ENCODE peak calls at places on chromosomes 11 and 22, in four cellular contexts. One of them, this sample, is unnamed.

GRCh38 chr22:42604403-42604802 is 10.3 kb downstream of the POLDIP3 start:
- DNase-seq in IMR-90: peak
- DNase-seq in neuronal stem cell: no peak
- DNase-seq in mesenchymal stem cell: no peak
- DNase-seq in this sample: no peak

GRCh38 chr22:50114221-50114981 is 24.6 kb downstream of the MOV10L1 start:
- DNase-seq in IMR-90: peak
- DNase-seq in neuronal stem cell: no peak
- DNase-seq in mesenchymal stem cell: peak
- DNase-seq in this sample: no peak

GRCh38 chr11:7592706-7593105 is 78.9 kb downstream of the PPFIBP2 start:
- DNase-seq in IMR-90: peak
- DNase-seq in neuronal stem cell: no peak
- DNase-seq in mesenchymal stem cell: peak
- DNase-seq in this sample: no peak

GRCh38 chr22:28793976-28794584 is 6.3 kb downstream of the XBP1 start:
- DNase-seq in IMR-90: no peak
- DNase-seq in neuronal stem cell: no peak
- DNase-seq in mesenchymal stem cell: no peak
- DNase-seq in this sample: peak

GRCh38 chr11:7605544-7605943 is 67.8 kb downstream of the CYB5R2 start:
- DNase-seq in IMR-90: peak
- DNase-seq in neuronal stem cell: no peak
- DNase-seq in mesenchymal stem cell: no peak
- DNase-seq in this sample: peak

GRCh38 chr22:40553014-40553579 is 83.4 kb downstream of the MRTFA start:
- DNase-seq in IMR-90: no peak
- DNase-seq in neuronal stem cell: no peak
- DNase-seq in mesenchymal stem cell: no peak
- DNase-seq in this sample: no peak

GRCh38 chr11:71987521-71987920 is 11.2 kb upstream of the IL18BP start:
- DNase-seq in IMR-90: no peak
- DNase-seq in neuronal stem cell: no peak
- DNase-seq in mesenchymal stem cell: no peak
- DNase-seq in this sample: peak

GRCh38 chr11:985435-985834 is 51.1 kb downstream of the MUC6 start:
- DNase-seq in IMR-90: no peak
- DNase-seq in neuronal stem cell: no peak
- DNase-seq in mesenchymal stem cell: no peak
- DNase-seq in this sample: no peak

GRCh38 chr22:24727218-24727851 is 47.2 kb downstream of the PIWIL3 start:
- DNase-seq in IMR-90: peak
- DNase-seq in neuronal stem cell: no peak
- DNase-seq in mesenchymal stem cell: peak
- DNase-seq in this sample: no peak

DNA sequence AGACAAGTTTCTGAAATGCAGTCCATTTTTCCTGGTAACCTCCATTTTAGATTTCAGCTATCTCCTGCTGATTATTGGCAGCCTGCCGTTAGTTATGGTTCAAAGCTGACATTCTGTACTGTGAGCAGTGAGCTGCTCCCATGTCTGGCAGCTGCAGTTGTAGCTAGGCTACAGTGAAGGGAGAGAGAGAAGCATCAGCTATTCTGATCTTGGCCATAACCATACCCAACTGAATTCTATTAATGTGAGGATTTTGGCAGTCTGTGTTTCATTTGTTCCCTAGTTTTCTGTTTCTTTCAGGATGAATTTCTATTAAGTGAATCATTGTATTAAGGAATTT is 33.4 kb downstream of the SIK2 start:
- DNase-seq in IMR-90: peak
- DNase-seq in neuronal stem cell: no peak
- DNase-seq in mesenchymal stem cell: no peak
- DNase-seq in this sample: no peak
- H3K4ac ChIP-seq in IMR-90: peak
- H3K4ac ChIP-seq in neuronal stem cell: no peak
- H3K4ac ChIP-seq in mesenchymal stem cell: no peak
- H3K4ac ChIP-seq in this sample: no peak

GRCh38 chr11:73114835-73115220 is 27.3 kb downstream of the FCHSD2 start:
- DNase-seq in IMR-90: no peak
- DNase-seq in neuronal stem cell: no peak
- DNase-seq in mesenchymal stem cell: no peak
- DNase-seq in this sample: peak
- H4K91ac ChIP-seq in IMR-90: no peak
- H4K91ac ChIP-seq in neuronal stem cell: no peak
- H4K91ac ChIP-seq in mesenchymal stem cell: no peak
- H4K91ac ChIP-seq in this sample: no peak

DNA sequence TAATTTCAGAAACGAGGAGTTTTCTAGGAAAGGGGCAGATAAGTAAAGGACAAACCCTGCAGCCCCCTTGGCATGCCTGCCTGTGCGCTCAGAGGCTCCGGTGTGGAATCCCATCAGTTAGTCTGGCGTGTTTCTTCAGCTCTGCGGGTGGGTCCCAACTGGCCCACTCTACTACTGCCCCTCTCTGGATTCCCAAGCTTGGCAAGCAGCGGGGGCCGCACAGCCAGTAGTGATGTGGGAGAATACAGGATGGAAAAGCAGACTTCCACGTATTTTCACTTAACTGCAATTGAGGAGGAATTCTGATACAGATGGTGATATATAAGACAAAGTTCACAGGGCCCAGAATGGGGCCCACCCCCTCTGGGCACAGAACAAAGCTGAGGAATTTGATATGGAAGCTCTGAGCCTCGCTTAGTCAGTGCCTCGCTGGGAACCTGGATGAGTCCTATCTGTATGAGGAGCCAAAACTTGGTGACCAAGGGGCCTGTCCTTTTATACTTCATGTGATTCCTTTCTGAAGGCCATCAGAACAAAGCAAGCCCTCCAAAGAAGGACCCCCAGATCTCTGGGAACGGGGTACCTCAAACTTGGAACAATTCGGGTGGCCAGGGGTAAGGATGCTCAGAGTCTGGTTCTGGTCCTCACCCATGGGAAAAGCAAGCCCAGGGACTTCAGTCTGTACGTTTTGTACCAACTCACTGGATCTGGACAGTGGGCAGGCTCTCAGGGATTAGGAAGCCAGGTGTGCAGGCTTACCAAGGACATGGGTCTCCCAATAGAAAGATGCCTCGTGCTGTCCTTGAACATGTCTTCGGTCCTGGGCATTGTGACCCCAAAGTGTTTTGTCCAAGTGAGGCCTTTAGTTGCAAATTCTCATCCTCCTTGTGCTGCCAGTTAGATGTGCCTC is 26.0 kb downstream of the RELT start:
- DNase-seq in IMR-90: no peak
- DNase-seq in neuronal stem cell: no peak
- DNase-seq in mesenchymal stem cell: no peak
- DNase-seq in this sample: no peak
- H3K4ac ChIP-seq in IMR-90: no peak
- H3K4ac ChIP-seq in neuronal stem cell: no peak
- H3K4ac ChIP-seq in mesenchymal stem cell: no peak
- H3K4ac ChIP-seq in this sample: no peak

GRCh38 chr22:19891350-19892248 is 36.9 kb upstream of the GNB1L start:
- DNase-seq in IMR-90: peak
- DNase-seq in neuronal stem cell: peak
- DNase-seq in mesenchymal stem cell: peak
- DNase-seq in this sample: peak

GRCh38 chr22:19892925-19893324 is 38.3 kb upstream of the GNB1L start:
- DNase-seq in IMR-90: peak
- DNase-seq in neuronal stem cell: no peak
- DNase-seq in mesenchymal stem cell: peak
- DNase-seq in this sample: peak

GRCh38 chr22:19889951-19890350 is 35.3 kb upstream of the GNB1L start:
- DNase-seq in IMR-90: no peak
- DNase-seq in neuronal stem cell: no peak
- DNase-seq in mesenchymal stem cell: no peak
- DNase-seq in this sample: no peak

GRCh38 chr22:19892249-19892879 is 37.7 kb upstream of the GNB1L start:
- DNase-seq in IMR-90: peak
- DNase-seq in neuronal stem cell: no peak
- DNase-seq in mesenchymal stem cell: peak
- DNase-seq in this sample: no peak

DNA sequence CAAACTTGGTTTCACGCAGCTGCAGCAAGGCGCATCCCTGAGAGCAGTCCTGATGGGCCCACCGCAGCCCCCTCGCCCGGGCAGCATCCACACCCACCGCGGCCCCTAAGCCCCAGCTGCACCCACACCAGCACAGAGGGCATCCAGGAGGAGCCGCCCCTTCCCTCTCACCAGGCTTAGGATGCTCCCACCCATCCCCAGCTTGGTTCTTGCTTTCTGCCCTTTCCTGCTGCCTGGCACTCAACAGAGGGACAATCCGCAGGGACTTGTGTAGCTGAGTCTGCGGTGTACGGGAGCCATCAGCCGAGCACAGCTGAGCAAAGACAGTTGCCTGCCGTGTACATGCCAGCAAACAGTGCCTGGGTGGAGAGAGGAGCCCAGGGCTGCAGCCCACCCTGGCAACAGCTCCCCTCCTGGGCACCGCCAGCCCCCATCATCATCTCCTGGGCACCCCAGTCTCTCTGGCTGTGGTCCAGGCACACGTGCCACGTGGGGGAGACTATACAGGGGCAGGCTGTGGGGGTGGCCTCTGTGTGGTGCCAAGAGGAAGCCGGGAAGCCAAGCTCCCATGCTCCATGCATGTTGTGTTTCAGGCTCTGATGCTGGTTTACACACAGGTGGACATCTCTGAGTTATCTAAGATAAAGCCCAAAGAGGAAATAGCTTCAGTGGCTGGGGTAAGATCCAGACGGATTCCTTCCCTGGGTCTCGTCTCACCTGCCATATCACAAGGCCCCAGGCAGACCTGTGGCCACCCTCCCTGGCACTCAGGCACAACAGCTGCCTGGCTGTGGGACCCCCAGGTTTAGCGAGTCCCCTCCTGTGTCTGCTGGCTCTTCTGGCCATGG is 36.1 kb upstream of the GNB1L start:
- DNase-seq in IMR-90: no peak
- DNase-seq in neuronal stem cell: no peak
- DNase-seq in mesenchymal stem cell: no peak
- DNase-seq in this sample: peak
- H4K91ac ChIP-seq in IMR-90: peak
- H4K91ac ChIP-seq in neuronal stem cell: peak
- H4K91ac ChIP-seq in mesenchymal stem cell: peak
- H4K91ac ChIP-seq in this sample: peak

GRCh38 chr11:112398798-112399197 is 138.1 kb upstream of the PLET1 start:
- DNase-seq in IMR-90: no peak
- DNase-seq in neuronal stem cell: no peak
- DNase-seq in mesenchymal stem cell: no peak
- DNase-seq in this sample: no peak

GRCh38 chr11:112400615-112401014 is 140.0 kb upstream of the PLET1 start:
- DNase-seq in IMR-90: no peak
- DNase-seq in neuronal stem cell: no peak
- DNase-seq in mesenchymal stem cell: no peak
- DNase-seq in this sample: no peak

GRCh38 chr11:112396092-112396491 is 135.4 kb upstream of the PLET1 start:
- DNase-seq in IMR-90: no peak
- DNase-seq in neuronal stem cell: no peak
- DNase-seq in mesenchymal stem cell: no peak
- DNase-seq in this sample: no peak

DNA sequence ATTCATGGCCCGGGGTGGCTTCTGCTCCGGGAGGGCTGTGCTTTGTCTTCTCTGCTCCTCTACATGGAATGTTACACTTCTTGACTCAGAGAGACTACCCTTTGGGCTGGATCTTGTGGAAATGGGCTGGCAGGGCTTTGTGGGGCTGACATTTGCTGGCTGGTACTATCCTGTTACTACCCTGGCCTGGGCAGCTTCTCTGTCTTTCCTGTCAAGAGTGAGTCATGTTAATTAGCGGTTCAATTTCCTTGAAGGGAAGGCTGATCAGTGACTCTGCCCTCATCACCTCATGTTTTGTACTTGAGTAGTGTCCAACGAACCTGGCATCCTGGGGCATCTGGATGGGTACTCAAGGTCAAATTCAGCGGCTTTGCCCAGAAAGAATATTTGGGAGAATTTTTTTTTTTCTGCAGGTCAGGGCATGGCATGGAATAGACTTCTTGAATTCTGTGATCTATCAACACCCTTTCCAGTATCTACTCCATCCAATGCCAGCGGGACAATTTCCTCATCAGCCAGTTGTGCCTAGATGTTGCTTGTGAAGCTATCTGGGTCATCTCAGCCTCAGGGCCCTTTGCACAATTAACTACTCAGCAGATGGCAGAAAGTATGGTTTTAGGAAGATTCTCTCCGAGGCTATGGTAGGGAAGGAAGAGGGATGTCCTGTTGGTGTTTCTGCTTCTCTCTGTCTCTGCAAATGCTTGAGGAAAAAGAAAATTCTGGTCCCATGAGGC is 140.5 kb upstream of the PLET1 start:
- DNase-seq in IMR-90: no peak
- DNase-seq in neuronal stem cell: no peak
- DNase-seq in mesenchymal stem cell: no peak
- DNase-seq in this sample: peak
- H3K4ac ChIP-seq in IMR-90: no peak
- H3K4ac ChIP-seq in neuronal stem cell: no peak
- H3K4ac ChIP-seq in mesenchymal stem cell: no peak
- H3K4ac ChIP-seq in this sample: no peak

GRCh38 chr11:96081561-96081960 is 157.7 kb upstream of the MTMR2 start:
- DNase-seq in IMR-90: no peak
- DNase-seq in neuronal stem cell: no peak
- DNase-seq in mesenchymal stem cell: no peak
- DNase-seq in this sample: peak

GRCh38 chr11:96082002-96082899 is 158.3 kb upstream of the MTMR2 start:
- DNase-seq in IMR-90: no peak
- DNase-seq in neuronal stem cell: no peak
- DNase-seq in mesenchymal stem cell: peak
- DNase-seq in this sample: peak

GRCh38 chr11:96084610-96085348 is 160.9 kb upstream of the MTMR2 start:
- DNase-seq in IMR-90: peak
- DNase-seq in neuronal stem cell: no peak
- DNase-seq in mesenchymal stem cell: peak
- DNase-seq in this sample: no peak

GRCh38 chr11:96085349-96085910 is 161.5 kb upstream of the MTMR2 start:
- DNase-seq in IMR-90: no peak
- DNase-seq in neuronal stem cell: no peak
- DNase-seq in mesenchymal stem cell: no peak
- DNase-seq in this sample: no peak

GRCh38 chr11:96082936-96083335 is 159.0 kb upstream of the MTMR2 start:
- DNase-seq in IMR-90: no peak
- DNase-seq in neuronal stem cell: no peak
- DNase-seq in mesenchymal stem cell: no peak
- DNase-seq in this sample: no peak
- H4K91ac ChIP-seq in IMR-90: no peak
- H4K91ac ChIP-seq in neuronal stem cell: no peak
- H4K91ac ChIP-seq in mesenchymal stem cell: no peak
- H4K91ac ChIP-seq in this sample: peak

DNA sequence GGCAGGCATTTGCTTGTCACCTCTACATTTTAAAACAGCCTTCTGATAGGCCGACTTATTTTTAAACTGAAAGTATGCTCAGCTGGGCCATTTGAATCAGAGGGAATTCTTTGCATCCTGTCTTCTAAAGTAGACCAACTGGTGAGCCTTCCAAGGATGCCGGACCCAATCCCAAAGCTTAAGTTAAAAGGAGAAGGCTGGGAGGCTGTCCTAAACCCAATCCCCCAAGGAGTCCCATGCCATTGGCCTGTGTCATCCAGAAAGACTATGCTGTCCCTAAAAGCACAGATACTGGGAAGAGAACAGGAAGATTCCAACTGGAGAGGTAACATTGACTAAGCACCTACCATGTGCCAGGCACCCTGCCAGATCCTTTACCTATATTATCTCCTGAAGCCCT is 18.0 kb downstream of the TENM4 start:
- DNase-seq in IMR-90: no peak
- DNase-seq in neuronal stem cell: no peak
- DNase-seq in mesenchymal stem cell: no peak
- DNase-seq in this sample: no peak
- H3K4ac ChIP-seq in IMR-90: no peak
- H3K4ac ChIP-seq in neuronal stem cell: no peak
- H3K4ac ChIP-seq in mesenchymal stem cell: no peak
- H3K4ac ChIP-seq in this sample: no peak

This sample was measured in trophoblast cell.